ENCODE peak calls at places on chromosomes 13 and 19, in four cellular contexts. One of them, this sample, is unnamed.

GRCh38 chr13:99663185-99663825 is 162.0 kb downstream of the TM9SF2 start:
- DNase-seq in ecto neural progenitor cell: no peak
- DNase-seq in PC-3: no peak
- DNase-seq in EH: no peak
- DNase-seq in this sample: no peak

GRCh38 chr19:15871570-15871969 is 26.3 kb downstream of the CYP4F2 start:
- DNase-seq in ecto neural progenitor cell: no peak
- DNase-seq in PC-3: no peak
- DNase-seq in EH: no peak
- DNase-seq in this sample: no peak

GRCh38 chr19:35269425-35270117 is 809 bp downstream of the USF2 start:
- DNase-seq in ecto neural progenitor cell: peak; percentile 92
- DNase-seq in PC-3: peak; percentile 76
- DNase-seq in EH: peak; percentile 79
- DNase-seq in this sample: peak; percentile 88

GRCh38 chr13:40102854-40103253 is 447.4 kb downstream of the COG6 start:
- DNase-seq in ecto neural progenitor cell: no peak
- DNase-seq in PC-3: peak; percentile 82
- DNase-seq in EH: peak; percentile 41
- DNase-seq in this sample: no peak

GRCh38 chr19:36051236-36051635 is 2.8 kb downstream of the THAP8 start:
- DNase-seq in ecto neural progenitor cell: no peak
- DNase-seq in PC-3: no peak
- DNase-seq in EH: peak; percentile 8
- DNase-seq in this sample: no peak

GRCh38 chr13:103102482-103102881 is 36.3 kb upstream of the SLC10A2 start:
- DNase-seq in ecto neural progenitor cell: no peak
- DNase-seq in PC-3: no peak
- DNase-seq in EH: no peak
- DNase-seq in this sample: no peak

GRCh38 chr19:8529369-8530006 is 15.5 kb upstream of the ZNF414 start:
- DNase-seq in ecto neural progenitor cell: no peak
- DNase-seq in PC-3: no peak
- DNase-seq in EH: no peak
- DNase-seq in this sample: no peak

GRCh38 chr13:95485518-95486144 is 66.9 kb upstream of the CLDN10 start:
- DNase-seq in ecto neural progenitor cell: no peak
- DNase-seq in PC-3: no peak
- DNase-seq in EH: no peak
- DNase-seq in this sample: no peak

GRCh38 chr13:90485441-90485840 is 862.0 kb upstream of the MIR17HG start:
- DNase-seq in ecto neural progenitor cell: no peak
- DNase-seq in PC-3: peak; percentile 80
- DNase-seq in EH: peak; percentile 93
- DNase-seq in this sample: no peak

GRCh38 chr13:98528663-98529064 is 48.2 kb downstream of the STK24 start:
- DNase-seq in ecto neural progenitor cell: no peak
- DNase-seq in PC-3: no peak
- DNase-seq in EH: peak; percentile 56
- DNase-seq in this sample: no peak

GRCh38 chr13:32825481-32825880 is 190.7 kb upstream of the KL start:
- DNase-seq in ecto neural progenitor cell: no peak
- DNase-seq in PC-3: no peak
- DNase-seq in EH: no peak
- DNase-seq in this sample: no peak

GRCh38 chr19:2888739-2889224 is 11.9 kb upstream of the ZNF57 start:
- DNase-seq in ecto neural progenitor cell: no peak
- DNase-seq in PC-3: no peak
- DNase-seq in EH: no peak
- DNase-seq in this sample: no peak

This sample was measured in GM19239.